ENCODE peak calls at places on chromosomes 16 and 17, in five cellular contexts. T, H, I, E and R are unnamed samples.

GRCh38 chr17:17822189-17822978 is 14.4 kb downstream of the SREBF1 start:
- DNase-seq in E (peak; percentile 63), T (peak; percentile 61), I (peak; percentile 74), H (no peak), R (peak; percentile 81)

GRCh38 chr17:50909765-50910661 is 43.9 kb upstream of the TOB1 start:
- DNase-seq in I (no peak), T (no peak), E (no peak), H (no peak), R (no peak)

GRCh38 chr17:29024456-29024952 is 18.4 kb upstream of the PIPOX start:
- DNase-seq in I (no peak), H (no peak), T (no peak), E (no peak), R (no peak)

GRCh38 chr17:73342057-73342522 is 30.3 kb upstream of the CDC42EP4 start:
- DNase-seq in I (peak; percentile 64), T (peak; percentile 65), H (peak; percentile 79), E (peak; percentile 82), R (peak; percentile 46)

GRCh38 chr16:12290868-12291267 is 314.3 kb downstream of the SNX29 start:
- DNase-seq in H (no peak), I (no peak), E (no peak), T (no peak), R (no peak)

GRCh38 chr16:67909056-67909742 is 16.1 kb downstream of the PSKH1 start:
- DNase-seq in E (no peak), T (no peak), H (no peak), I (no peak), R (no peak)

GRCh38 chr17:74972107-74972972 is at the start of gene HID1:
- DNase-seq in H (peak; percentile 90), T (peak; percentile 45), I (peak; percentile 70), E (peak; percentile 47), R (no peak)

GRCh38 chr16:77214411-77215138 is 15.4 kb downstream of the SYCE1L start:
- DNase-seq in I (no peak), T (no peak), H (no peak), E (no peak), R (no peak)

GRCh38 chr16:66935319-66936011 is at the start of gene CES2:
- DNase-seq in I (peak; percentile 73), T (peak; percentile 49), H (peak; percentile 74), E (no peak), R (no peak)

GRCh38 chr16:77171750-77172635 is 19.0 kb upstream of the MON1B start:
- DNase-seq in E (no peak), H (peak; percentile 83), T (peak; percentile 44), I (peak; percentile 63), R (no peak)

GRCh38 chr16:11263737-11264136 is 5.4 kb downstream of the TNP2 start:
- DNase-seq in E (no peak), H (no peak), I (no peak), T (no peak), R (no peak)

GRCh38 chr17:50396261-50397110 is 837 bp downstream of the LRRC59 start:
- DNase-seq in H (peak; percentile 67), T (peak; percentile 29), I (peak; percentile 35), E (peak; percentile 46), R (no peak)

GRCh38 chr17:10380631-10381408 is 8.0 kb upstream of the MYH13 start:
- DNase-seq in I (no peak), T (no peak), H (peak; percentile 61), E (no peak), R (no peak)

GRCh38 chr17:30565073-30565935 is 88.1 kb downstream of the GOSR1 start:
- DNase-seq in I (no peak), E (no peak), T (no peak), H (no peak), R (no peak)

GRCh38 chr16:13779676-13780075 is 140.3 kb upstream of the ERCC4 start:
- DNase-seq in I (no peak), E (no peak), T (no peak), H (no peak), R (no peak)

GRCh38 chr17:30477758-30478115 is 529 bp downstream of the GOSR1 start:
- DNase-seq in H (peak; percentile 35), T (no peak), E (no peak), I (no peak), R (no peak)

GRCh38 chr17:73371285-73371684 is 59.5 kb upstream of the CDC42EP4 start:
- DNase-seq in T (no peak), H (no peak), I (no peak), E (no peak), R (no peak)

GRCh38 chr17:83176956-83177583 is 97.7 kb downstream of the METRNL start:
- DNase-seq in I (no peak), T (no peak), H (no peak), E (no peak), R (no peak)

GRCh38 chr16:74797414-74797813 is 22.8 kb upstream of the FA2H start:
- DNase-seq in T (no peak), I (no peak), E (no peak), H (no peak), R (no peak)

GRCh38 chr16:11100239-11100750 is 155.7 kb downstream of the SOCS1 start:
- DNase-seq in E (peak; percentile 76), H (peak; percentile 55), T (peak; percentile 70), I (no peak), R (peak; percentile 42)

DNA sequence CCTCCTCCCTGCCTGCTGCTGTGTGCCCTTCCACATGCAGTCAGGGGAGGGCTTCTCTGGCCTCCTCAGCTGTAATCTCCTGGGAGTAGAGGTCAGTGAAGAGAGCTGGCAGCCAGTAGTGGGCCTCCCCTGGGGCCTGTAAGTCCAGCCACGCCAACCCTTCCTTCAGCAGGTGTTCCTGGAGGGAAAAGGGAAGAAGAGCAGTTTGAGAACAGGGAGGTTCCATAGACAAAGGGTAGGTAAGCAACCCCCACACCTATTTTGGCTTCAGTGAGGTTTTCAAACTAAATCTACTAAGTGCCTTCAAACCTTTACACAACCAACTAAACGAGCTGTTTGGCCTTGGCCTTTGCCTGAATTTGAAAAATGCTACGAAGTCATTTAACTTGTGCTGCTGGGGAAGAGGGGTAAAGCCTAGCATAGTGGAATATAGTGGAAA is 14.2 kb downstream of the SNF8 start:
- DNase-seq in H (no peak), E (no peak), T (no peak), I (no peak), R (no peak)
- H3K36me3 ChIP-seq in H (peaks cover 5% of the 10 kb centered on the region), E (peaks cover 3% of the 10 kb centered on the region), T (peaks cover 5% of the 10 kb centered on the region), I (peaks cover 11% of the 10 kb centered on the region), R (peaks cover 13% of the 10 kb centered on the region)

DNA sequence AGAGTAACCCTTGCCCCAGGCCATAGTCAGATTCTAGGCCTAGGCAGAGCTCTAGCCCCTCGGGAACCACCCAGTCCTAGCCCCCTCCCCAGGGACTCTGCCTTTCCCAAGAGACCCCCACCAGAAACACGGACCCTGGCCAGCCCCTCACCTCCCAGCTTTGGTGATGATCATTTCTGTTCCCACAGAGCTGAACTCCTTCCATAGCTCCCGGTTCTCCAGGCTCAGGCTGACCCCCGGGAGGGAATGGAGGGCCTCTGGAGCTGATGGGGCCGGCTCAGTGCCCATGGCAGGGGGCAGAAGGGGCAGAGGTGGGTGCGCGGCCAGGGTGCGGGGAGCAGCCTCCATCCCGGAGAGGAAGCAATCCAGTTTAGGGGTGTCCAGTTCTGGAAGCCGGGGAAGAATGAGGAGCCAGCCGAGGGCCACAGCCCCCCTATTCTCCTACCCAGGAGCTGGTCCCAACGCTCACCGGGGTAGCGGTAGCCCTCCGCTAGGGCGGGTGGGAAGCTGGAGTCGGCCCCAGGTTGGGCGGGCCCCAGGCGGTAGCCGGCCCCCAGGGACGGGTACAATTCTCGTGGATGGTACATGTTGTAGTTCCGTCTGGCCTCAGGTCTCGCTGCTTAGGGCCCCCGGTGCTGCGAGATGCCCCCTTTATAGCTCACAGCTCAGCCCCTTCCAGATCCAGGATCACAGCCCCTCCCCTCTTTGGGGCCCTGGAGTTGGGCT is 954 bp downstream of the TBX6 start:
- DNase-seq in I (no peak), T (no peak), E (peak; percentile 44), H (no peak), R (no peak)
- H3K4me3 ChIP-seq in I (no peak overlapping the region), T (peak overlapping the region; percentile 39), E (no peak overlapping the region), H (no peak overlapping the region), R (no peak overlapping the region)

DNA sequence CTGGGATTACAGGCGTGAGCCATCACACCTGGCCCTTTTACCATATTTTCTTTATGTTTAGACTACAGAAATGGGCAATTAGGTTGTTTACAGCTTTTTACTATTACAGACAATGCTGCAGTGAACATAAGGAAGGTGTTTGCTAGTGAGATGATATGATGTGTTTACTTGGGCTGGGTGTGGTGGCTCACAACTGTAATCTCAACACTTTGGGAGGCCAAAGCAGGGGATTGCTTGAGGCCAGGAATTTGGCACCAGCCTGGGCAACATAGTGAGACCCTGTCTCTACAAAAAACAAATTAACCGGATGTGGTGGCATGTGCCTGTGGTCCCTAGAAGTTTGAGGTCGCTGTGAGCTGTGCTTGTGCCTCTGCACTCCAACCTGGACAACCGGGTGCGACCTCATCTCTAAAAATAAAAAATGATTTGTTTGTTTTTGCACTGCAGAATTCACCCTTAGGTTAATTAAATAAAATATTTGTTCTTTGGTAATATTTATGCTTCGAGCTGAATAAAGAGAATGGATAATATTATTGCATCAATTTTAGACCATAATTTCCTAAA is 15.0 kb downstream of the PAFAH1B1 start:
- DNase-seq in H (no peak), E (no peak), T (no peak), I (no peak), R (no peak)
- H3K36me3 ChIP-seq in H (no peaks in the 10 kb centered on the region), E (no peaks in the 10 kb centered on the region), T (no peaks in the 10 kb centered on the region), I (no peaks in the 10 kb centered on the region), R (no peaks in the 10 kb centered on the region)

DNA sequence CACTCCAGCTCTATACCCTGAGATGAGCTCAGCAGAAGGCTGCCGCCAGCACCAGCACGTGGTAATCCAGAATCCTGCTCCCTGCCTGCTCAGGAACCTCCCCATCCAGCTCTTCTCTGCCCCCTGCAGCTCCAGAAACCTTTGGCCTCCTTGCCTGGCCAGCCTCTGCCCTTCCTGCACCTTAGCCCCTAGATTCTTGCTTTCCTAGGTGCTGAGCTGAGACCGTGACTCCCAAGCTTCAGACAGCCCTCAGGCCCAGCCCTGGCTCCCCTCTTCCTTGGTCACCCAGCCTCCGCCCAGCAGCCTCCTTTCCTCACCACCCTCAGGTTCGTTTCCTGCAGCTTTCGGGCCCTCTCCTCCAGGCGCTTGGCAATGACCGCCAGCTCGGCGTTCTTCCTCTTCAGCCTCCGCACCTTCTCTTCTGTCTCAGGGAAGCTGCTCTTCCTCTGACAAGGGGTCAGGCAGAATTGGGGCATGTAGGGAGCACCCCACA is 2.6 kb downstream of the TSPOAP1 start:
- DNase-seq in T (no peak), E (no peak), I (no peak), H (no peak), R (no peak)
- H3K4me3 ChIP-seq in T (no peak overlapping the region), E (no peak overlapping the region), I (no peak overlapping the region), H (no peak overlapping the region), R (no peak overlapping the region)

DNA sequence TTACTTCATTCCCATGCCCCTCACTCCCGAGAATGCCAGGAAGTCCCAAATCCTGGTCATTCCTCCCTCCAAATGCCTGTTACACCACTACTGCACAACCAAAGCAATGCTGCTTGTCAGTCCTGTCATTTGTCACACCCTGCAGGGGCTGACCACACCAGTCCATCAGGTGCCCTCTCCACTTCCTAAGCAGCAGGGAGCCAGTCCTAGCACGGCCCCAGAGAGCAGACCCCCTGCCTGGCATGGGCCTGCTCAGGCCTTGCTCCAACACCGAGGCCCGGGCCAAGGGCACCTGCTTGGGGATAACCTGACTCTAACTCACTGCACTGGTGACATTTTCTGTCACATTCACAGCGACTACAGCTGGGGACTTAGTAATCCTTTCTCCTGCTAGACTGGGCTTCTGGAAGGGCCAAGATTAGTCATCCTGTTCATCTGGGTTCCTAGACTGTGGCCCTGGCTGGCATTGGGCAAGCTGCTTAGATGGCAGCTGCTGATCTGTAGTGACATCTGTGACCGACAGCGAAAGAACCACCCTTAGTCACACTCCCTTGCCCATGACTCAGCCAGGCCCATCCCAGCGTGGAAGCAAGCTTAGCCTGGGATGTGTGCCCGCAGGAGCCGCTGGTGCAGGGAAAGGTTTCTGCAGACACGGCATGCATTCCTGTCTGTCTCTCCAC is 5.4 kb downstream of the ALYREF start:
- DNase-seq in I (no peak), T (no peak), H (no peak), E (no peak), R (no peak)
- H3K36me3 ChIP-seq in I (peaks cover 14% of the 10 kb centered on the region), T (peaks cover 11% of the 10 kb centered on the region), H (no peaks in the 10 kb centered on the region), E (no peaks in the 10 kb centered on the region), R (peaks cover 82% of the 10 kb centered on the region)

GRCh38 chr17:34581446-34582184 is 2.2 kb downstream of the TMEM132E start:
- DNase-seq in H (peak; percentile 18), I (no peak), E (no peak), T (no peak), R (no peak)
- H3K4me3 ChIP-seq in H (no peak overlapping the region), I (peak overlapping the region; percentile 14), E (peak overlapping the region; percentile 23), T (peak overlapping the region; percentile 50), R (peak overlapping the region; percentile 15)